ENCODE peak calls at places on chromosomes 7 and 10, in eight cellular contexts. One of them, this sample, is unnamed.

GRCh38 chr7:2248984-2249694 is 7.1 kb downstream of the NUDT1 start:
- DNase-seq in A549: peak; percentile 66
- DNase-seq in GM12878: peak; percentile 48
- DNase-seq in NB4: peak; percentile 95
- DNase-seq in K562: no peak
- DNase-seq in SK-N-SH: peak; percentile 61
- DNase-seq in HepG2: no peak
- DNase-seq in HCT116: no peak
- DNase-seq in this sample: peak; percentile 82

GRCh38 chr10:127155221-127155620 is 41.2 kb downstream of the INSYN2A start:
- DNase-seq in A549: no peak
- DNase-seq in SK-N-SH: no peak
- DNase-seq in GM12878: no peak
- DNase-seq in K562: no peak
- DNase-seq in NB4: no peak
- DNase-seq in HCT116: no peak
- DNase-seq in HepG2: no peak
- DNase-seq in this sample: no peak

GRCh38 chr7:133836666-133837065 is 290.5 kb upstream of the LRGUK start:
- DNase-seq in K562: no peak
- DNase-seq in SK-N-SH: peak; percentile 71
- DNase-seq in GM12878: no peak
- DNase-seq in A549: no peak
- DNase-seq in HepG2: no peak
- DNase-seq in HCT116: no peak
- DNase-seq in NB4: no peak
- DNase-seq in this sample: no peak

GRCh38 chr10:60521974-60522405 is 132.3 kb upstream of the ANK3 start:
- DNase-seq in HepG2: no peak
- DNase-seq in SK-N-SH: peak; percentile 40
- DNase-seq in HCT116: no peak
- DNase-seq in GM12878: no peak
- DNase-seq in A549: no peak
- DNase-seq in NB4: no peak
- DNase-seq in K562: no peak
- DNase-seq in this sample: peak; percentile 11

GRCh38 chr7:146002431-146003078 is 114.0 kb upstream of the CNTNAP2 start:
- DNase-seq in NB4: no peak
- DNase-seq in K562: no peak
- DNase-seq in A549: no peak
- DNase-seq in HepG2: no peak
- DNase-seq in HCT116: no peak
- DNase-seq in SK-N-SH: no peak
- DNase-seq in GM12878: peak; percentile 2
- DNase-seq in this sample: no peak

GRCh38 chr7:84821671-84822534 is 365.0 kb downstream of the SEMA3D start:
- DNase-seq in SK-N-SH: no peak
- DNase-seq in GM12878: no peak
- DNase-seq in K562: no peak
- DNase-seq in NB4: no peak
- DNase-seq in HepG2: no peak
- DNase-seq in HCT116: no peak
- DNase-seq in A549: no peak
- DNase-seq in this sample: no peak

GRCh38 chr7:3105856-3106255 is 62.2 kb upstream of the CARD11 start:
- DNase-seq in GM12878: no peak
- DNase-seq in HepG2: no peak
- DNase-seq in A549: no peak
- DNase-seq in HCT116: no peak
- DNase-seq in SK-N-SH: no peak
- DNase-seq in K562: no peak
- DNase-seq in NB4: no peak
- DNase-seq in this sample: no peak

GRCh38 chr10:1736180-1736971 is 949 bp downstream of the ADARB2 start:
- DNase-seq in GM12878: no peak
- DNase-seq in SK-N-SH: peak; percentile 63
- DNase-seq in A549: no peak
- DNase-seq in HCT116: no peak
- DNase-seq in HepG2: no peak
- DNase-seq in K562: no peak
- DNase-seq in NB4: no peak
- DNase-seq in this sample: no peak

GRCh38 chr7:13099197-13099795 is 411.9 kb downstream of the ARL4A start:
- DNase-seq in HCT116: no peak
- DNase-seq in GM12878: no peak
- DNase-seq in A549: no peak
- DNase-seq in K562: no peak
- DNase-seq in HepG2: peak; percentile 53
- DNase-seq in NB4: no peak
- DNase-seq in SK-N-SH: no peak
- DNase-seq in this sample: no peak

GRCh38 chr7:155324012-155324917 is 26.6 kb downstream of the INSIG1 start:
- DNase-seq in NB4: no peak
- DNase-seq in HCT116: no peak
- DNase-seq in K562: peak; percentile 83
- DNase-seq in SK-N-SH: peak; percentile 56
- DNase-seq in A549: no peak
- DNase-seq in GM12878: no peak
- DNase-seq in HepG2: no peak
- DNase-seq in this sample: no peak

GRCh38 chr7:92589056-92589455 is 1.1 kb downstream of the FAM133B start:
- DNase-seq in HepG2: no peak
- DNase-seq in GM12878: no peak
- DNase-seq in K562: no peak
- DNase-seq in HCT116: no peak
- DNase-seq in SK-N-SH: no peak
- DNase-seq in A549: no peak
- DNase-seq in NB4: no peak
- DNase-seq in this sample: peak; percentile 4

GRCh38 chr7:92588561-92588960 is 1.6 kb downstream of the FAM133B start:
- DNase-seq in NB4: peak; percentile 96
- DNase-seq in SK-N-SH: no peak
- DNase-seq in HepG2: no peak
- DNase-seq in A549: no peak
- DNase-seq in HCT116: no peak
- DNase-seq in GM12878: no peak
- DNase-seq in K562: no peak
- DNase-seq in this sample: no peak

GRCh38 chr7:92582948-92583347 is 7.2 kb downstream of the FAM133B start:
- DNase-seq in NB4: no peak
- DNase-seq in GM12878: no peak
- DNase-seq in SK-N-SH: no peak
- DNase-seq in A549: no peak
- DNase-seq in HCT116: no peak
- DNase-seq in K562: no peak
- DNase-seq in HepG2: no peak
- DNase-seq in this sample: no peak

GRCh38 chr7:92586403-92586802 is 3.8 kb downstream of the FAM133B start:
- DNase-seq in HepG2: peak; percentile 49
- DNase-seq in K562: no peak
- DNase-seq in A549: no peak
- DNase-seq in GM12878: no peak
- DNase-seq in HCT116: no peak
- DNase-seq in NB4: peak; percentile 31
- DNase-seq in SK-N-SH: no peak
- DNase-seq in this sample: no peak

GRCh38 chr7:92584953-92585352 is 5.2 kb downstream of the FAM133B start:
- DNase-seq in NB4: no peak
- DNase-seq in SK-N-SH: peak; percentile 33
- DNase-seq in A549: no peak
- DNase-seq in HepG2: peak; percentile 42
- DNase-seq in HCT116: no peak
- DNase-seq in K562: no peak
- DNase-seq in GM12878: no peak
- DNase-seq in this sample: peak; percentile 3
- TF ChIP-seq MAX in NB4: no peak
- TF ChIP-seq MAX in SK-N-SH: no peak
- TF ChIP-seq MAX in A549: no peak
- TF ChIP-seq MAX in HepG2: no peak
- TF ChIP-seq MAX in HCT116: no peak
- TF ChIP-seq MAX in K562: no peak
- TF ChIP-seq MAX in GM12878: no peak
- TF ChIP-seq MAX in this sample: no peak

GRCh38 chr10:4241724-4242345 is 456.8 kb upstream of the KLF6 start:
- DNase-seq in HCT116: no peak
- DNase-seq in NB4: no peak
- DNase-seq in K562: no peak
- DNase-seq in GM12878: no peak
- DNase-seq in A549: no peak
- DNase-seq in HepG2: no peak
- DNase-seq in SK-N-SH: no peak
- DNase-seq in this sample: peak; percentile 89

GRCh38 chr10:4240641-4241197 is 455.7 kb upstream of the KLF6 start:
- DNase-seq in HCT116: no peak
- DNase-seq in NB4: no peak
- DNase-seq in A549: no peak
- DNase-seq in SK-N-SH: no peak
- DNase-seq in HepG2: no peak
- DNase-seq in GM12878: no peak
- DNase-seq in K562: no peak
- DNase-seq in this sample: peak; percentile 93

GRCh38 chr10:4243651-4244050 is 458.6 kb upstream of the KLF6 start:
- DNase-seq in GM12878: no peak
- DNase-seq in HepG2: no peak
- DNase-seq in A549: peak; percentile 33
- DNase-seq in SK-N-SH: no peak
- DNase-seq in K562: no peak
- DNase-seq in NB4: peak; percentile 54
- DNase-seq in HCT116: peak; percentile 61
- DNase-seq in this sample: peak; percentile 92

GRCh38 chr10:4242561-4243035 is 457.6 kb upstream of the KLF6 start:
- DNase-seq in HCT116: peak; percentile 52
- DNase-seq in K562: no peak
- DNase-seq in NB4: no peak
- DNase-seq in HepG2: no peak
- DNase-seq in A549: no peak
- DNase-seq in GM12878: no peak
- DNase-seq in SK-N-SH: no peak
- DNase-seq in this sample: peak; percentile 89

DNA sequence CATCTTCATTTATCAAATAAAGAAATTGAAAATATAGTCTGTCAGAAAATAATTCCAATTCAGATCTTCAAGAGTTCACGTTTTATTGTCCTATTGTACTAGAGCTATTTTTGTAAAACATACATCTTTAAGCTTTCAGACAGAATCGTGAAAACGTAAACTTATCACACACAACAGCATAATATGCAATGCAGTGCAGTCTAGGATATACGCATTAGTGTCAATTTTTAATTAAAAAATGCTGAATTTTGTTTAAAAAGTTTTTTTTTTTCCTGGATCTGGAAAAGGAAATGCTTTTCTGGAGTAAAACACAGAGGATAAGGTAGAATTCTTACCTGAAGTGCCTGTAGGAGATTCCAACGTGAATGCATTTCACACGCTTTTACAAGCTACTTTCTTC is 458.2 kb upstream of the KLF6 start:
- DNase-seq in HepG2: no peak
- DNase-seq in A549: no peak
- DNase-seq in SK-N-SH: no peak
- DNase-seq in HCT116: no peak
- DNase-seq in K562: no peak
- DNase-seq in GM12878: no peak
- DNase-seq in NB4: no peak
- DNase-seq in this sample: no peak
- H3K4me3 ChIP-seq in HepG2: no peak overlapping the region
- H3K4me3 ChIP-seq in A549: no peak overlapping the region
- H3K4me3 ChIP-seq in SK-N-SH: peak overlapping the region; percentile 36
- H3K4me3 ChIP-seq in HCT116: no peak overlapping the region
- H3K4me3 ChIP-seq in K562: no peak overlapping the region
- H3K4me3 ChIP-seq in GM12878: no peak overlapping the region
- H3K4me3 ChIP-seq in NB4: no peak overlapping the region
- H3K4me3 ChIP-seq in this sample: peak overlapping the region; percentile 63

GRCh38 chr7:135846339-135846738 is 97.7 kb upstream of the FAM180A start:
- DNase-seq in HepG2: no peak
- DNase-seq in K562: no peak
- DNase-seq in HCT116: no peak
- DNase-seq in A549: no peak
- DNase-seq in NB4: no peak
- DNase-seq in SK-N-SH: no peak
- DNase-seq in GM12878: no peak
- DNase-seq in this sample: no peak
- TF ChIP-seq MAX in HepG2: no peak
- TF ChIP-seq MAX in K562: no peak
- TF ChIP-seq MAX in HCT116: no peak
- TF ChIP-seq MAX in A549: no peak
- TF ChIP-seq MAX in NB4: no peak
- TF ChIP-seq MAX in SK-N-SH: no peak
- TF ChIP-seq MAX in GM12878: no peak
- TF ChIP-seq MAX in this sample: no peak

GRCh38 chr7:90625051-90625450 is 28.9 kb downstream of the CDK14 start:
- DNase-seq in SK-N-SH: no peak
- DNase-seq in GM12878: no peak
- DNase-seq in HCT116: no peak
- DNase-seq in HepG2: no peak
- DNase-seq in K562: no peak
- DNase-seq in NB4: no peak
- DNase-seq in A549: no peak
- DNase-seq in this sample: peak; percentile 30

GRCh38 chr7:90624128-90624980 is 28.2 kb downstream of the CDK14 start:
- DNase-seq in K562: no peak
- DNase-seq in SK-N-SH: no peak
- DNase-seq in A549: no peak
- DNase-seq in HepG2: no peak
- DNase-seq in NB4: peak; percentile 24
- DNase-seq in HCT116: no peak
- DNase-seq in GM12878: no peak
- DNase-seq in this sample: peak; percentile 21

GRCh38 chr7:90626011-90626410 is 29.9 kb downstream of the CDK14 start:
- DNase-seq in SK-N-SH: no peak
- DNase-seq in GM12878: no peak
- DNase-seq in A549: no peak
- DNase-seq in NB4: no peak
- DNase-seq in HCT116: no peak
- DNase-seq in HepG2: no peak
- DNase-seq in K562: no peak
- DNase-seq in this sample: peak; percentile 45

GRCh38 chr7:90622670-90623069 is 26.5 kb downstream of the CDK14 start:
- DNase-seq in A549: no peak
- DNase-seq in SK-N-SH: no peak
- DNase-seq in K562: no peak
- DNase-seq in NB4: no peak
- DNase-seq in GM12878: no peak
- DNase-seq in HCT116: no peak
- DNase-seq in HepG2: no peak
- DNase-seq in this sample: no peak

DNA sequence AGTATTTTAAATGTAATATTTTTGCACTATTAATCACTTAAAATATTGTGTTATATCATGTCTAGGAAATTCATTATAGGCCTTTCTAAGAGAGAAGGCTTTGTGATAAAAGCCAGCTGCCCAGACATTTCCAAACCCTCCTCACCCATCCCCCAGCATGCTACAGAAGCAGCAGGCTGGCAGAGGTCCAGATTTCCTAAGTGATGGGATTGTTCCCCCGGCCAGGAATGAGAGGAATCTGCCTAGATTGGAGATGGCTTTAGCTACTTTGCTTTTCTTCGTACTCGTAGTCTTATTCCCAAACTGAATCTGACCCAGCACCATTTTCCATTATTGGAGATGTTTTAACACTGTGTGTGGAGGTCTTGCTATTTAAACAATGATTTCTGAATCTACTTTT is 29.4 kb downstream of the CDK14 start:
- DNase-seq in NB4: no peak
- DNase-seq in A549: no peak
- DNase-seq in HCT116: no peak
- DNase-seq in K562: no peak
- DNase-seq in HepG2: no peak
- DNase-seq in GM12878: no peak
- DNase-seq in SK-N-SH: peak; percentile 49
- DNase-seq in this sample: peak; percentile 58
- H3K4me3 ChIP-seq in NB4: no peak overlapping the region
- H3K4me3 ChIP-seq in A549: no peak overlapping the region
- H3K4me3 ChIP-seq in HCT116: no peak overlapping the region
- H3K4me3 ChIP-seq in K562: no peak overlapping the region
- H3K4me3 ChIP-seq in HepG2: no peak overlapping the region
- H3K4me3 ChIP-seq in GM12878: no peak overlapping the region
- H3K4me3 ChIP-seq in SK-N-SH: no peak overlapping the region
- H3K4me3 ChIP-seq in this sample: no peak overlapping the region

This sample was measured in endothelial cell of umbilical vein.